ENCODE peak calls at places on chromosome 2, in six cellular contexts. A, D, H, Z, L and F are unnamed samples.

GRCh38 chr2:206396216-206396615 is 47.1 kb upstream of the ADAM23 start:
- DNase-seq in A (no peak), D (no peak), H (no peak), Z (no peak), L (no peak), F (no peak)

GRCh38 chr2:77513191-77513590 is 9.0 kb downstream of the LRRTM4 start:
- DNase-seq in A (no peak), D (no peak), H (no peak), Z (no peak), L (no peak), F (no peak)

GRCh38 chr2:200305797-200306718 is at the start of gene SPATS2L:
- DNase-seq in A (peak; percentile 52), D (peak; percentile 83), H (peak; percentile 93), Z (peak; percentile 58), L (peak; percentile 69), F (peak; percentile 89)

GRCh38 chr2:62604336-62604735 is 98.3 kb upstream of the TMEM17 start:
- DNase-seq in A (no peak), D (no peak), H (no peak), Z (no peak), L (no peak), F (no peak)

GRCh38 chr2:162149940-162150339 is 2.1 kb downstream of the GCG start:
- DNase-seq in A (no peak), D (no peak), H (no peak), Z (no peak), L (no peak), F (no peak)

GRCh38 chr2:39719317-39719716 is 53.6 kb downstream of the TMEM178A start:
- DNase-seq in A (peak; percentile 84), D (peak; percentile 60), H (no peak), Z (no peak), L (no peak), F (no peak)

GRCh38 chr2:162587653-162588052 is 243.7 kb downstream of the GCA start:
- DNase-seq in A (no peak), D (no peak), H (no peak), Z (no peak), L (no peak), F (no peak)

GRCh38 chr2:211724933-211725332 is 813.7 kb downstream of the ERBB4 start:
- DNase-seq in A (no peak), D (no peak), H (no peak), Z (no peak), L (no peak), F (no peak)

GRCh38 chr2:47058061-47058931 is 96.8 kb downstream of the STPG4 start:
- DNase-seq in A (no peak), D (no peak), H (peak; percentile 92), Z (no peak), L (no peak), F (no peak)

GRCh38 chr2:14451312-14451711 is 181.2 kb upstream of the LRATD1 start:
- DNase-seq in A (no peak), D (no peak), H (no peak), Z (no peak), L (no peak), F (no peak)

GRCh38 chr2:120793682-120794403 is 58.2 kb downstream of the GLI2 start:
- DNase-seq in A (no peak), D (no peak), H (no peak), Z (no peak), L (no peak), F (no peak)

GRCh38 chr2:199261221-199261620 is 196.5 kb downstream of the SATB2 start:
- DNase-seq in A (peak; percentile 39), D (no peak), H (no peak), Z (no peak), L (no peak), F (no peak)

GRCh38 chr2:228039752-228040534 is 141.5 kb downstream of the SPHKAP start:
- DNase-seq in A (no peak), D (no peak), H (no peak), Z (no peak), L (no peak), F (no peak)

GRCh38 chr2:178874529-178875240 is 67.5 kb upstream of the TTN start:
- DNase-seq in A (no peak), D (no peak), H (no peak), Z (no peak), L (no peak), F (no peak)

GRCh38 chr2:239144713-239144999 is 256.2 kb downstream of the HDAC4 start:
- DNase-seq in A (no peak), D (no peak), H (no peak), Z (no peak), L (no peak), F (no peak)

GRCh38 chr2:121707920-121708361 is 28.7 kb downstream of the NIFK start:
- DNase-seq in A (no peak), D (no peak), H (no peak), Z (no peak), L (no peak), F (no peak)

GRCh38 chr2:36700311-36700710 is 3.8 kb downstream of the VIT start:
- DNase-seq in A (no peak), D (no peak), H (no peak), Z (no peak), L (no peak), F (no peak)
- TF ChIP-seq POLR2A in A (no peak), D (no peak), H (no peak), Z (no peak), L (no peak), F (no peak)

DNA sequence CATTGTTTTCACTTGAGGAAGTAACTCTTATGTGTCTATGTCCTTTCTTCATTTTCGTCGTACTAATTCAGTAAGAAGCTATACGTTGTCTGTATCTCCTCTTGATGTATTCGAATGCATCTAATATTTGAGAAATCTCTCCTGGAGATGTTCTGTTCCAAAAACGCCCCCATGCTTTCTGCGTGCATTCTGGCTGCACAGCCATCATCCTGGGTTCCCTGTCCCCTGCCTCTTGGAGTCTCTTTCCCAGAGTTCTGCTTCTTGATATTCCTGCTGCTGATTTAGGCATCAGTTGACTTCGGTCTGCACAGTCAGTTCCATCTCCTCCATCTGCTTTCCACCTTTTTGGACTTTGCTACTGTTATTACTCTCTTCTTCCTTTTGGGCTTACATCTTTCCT is 13.5 kb downstream of the PNO1 start:
- DNase-seq in A (no peak), D (no peak), H (no peak), Z (no peak), L (no peak), F (no peak)
- TF ChIP-seq POLR2AphosphoS5 in A (no peak), D (no peak), H (no peak), Z (no peak), L (no peak), F (no peak)

DNA sequence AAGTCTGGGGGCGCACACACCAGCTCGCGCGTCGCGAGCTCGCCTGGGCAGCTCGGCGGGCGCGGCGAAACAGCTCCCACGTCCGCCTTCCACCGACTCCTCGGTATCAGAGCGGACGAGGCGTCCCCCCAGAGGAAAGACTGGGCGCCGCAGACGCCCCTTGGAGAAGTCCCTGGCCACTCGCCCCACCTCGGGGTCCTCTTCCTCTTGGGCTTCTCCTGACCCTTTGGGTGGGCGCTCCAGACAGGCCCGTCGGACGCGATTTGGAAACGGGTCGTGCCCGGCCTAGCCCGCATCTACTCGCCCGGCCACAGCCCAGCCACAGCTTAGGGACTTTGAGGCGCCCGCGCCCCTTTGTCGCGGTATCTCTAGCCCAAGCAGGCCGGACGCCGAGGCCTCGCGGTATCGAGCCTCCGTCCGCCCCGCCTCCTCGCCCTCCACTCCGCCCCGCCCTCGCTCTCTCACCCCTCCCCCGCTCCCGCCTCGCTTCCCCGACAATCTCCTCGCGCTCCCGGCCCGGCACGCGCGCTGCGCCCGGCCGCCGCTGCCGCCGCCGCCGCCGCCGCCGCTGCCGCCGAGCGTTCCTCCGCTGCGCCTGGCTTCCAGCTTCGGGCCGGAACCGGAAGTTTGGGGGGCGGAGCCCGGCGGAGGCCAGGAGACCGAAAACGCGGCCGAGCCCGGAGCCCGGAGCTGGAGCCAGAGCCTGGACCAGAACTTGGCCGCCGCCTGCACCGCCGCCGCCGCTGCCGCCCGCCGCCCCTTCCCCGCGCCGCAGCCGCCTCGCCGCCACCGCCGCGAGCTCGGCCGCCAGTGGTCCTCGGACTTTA is 752 bp upstream of the ACVR2A start:
- DNase-seq in A (peak; percentile 83), D (peak; percentile 90), H (peak; percentile 96), Z (peak; percentile 85), L (peak; percentile 92), F (peak; percentile 97)
- TF ChIP-seq POLR2A in A (no peak), D (peak; percentile 29), H (no peak), Z (no peak), L (peak; percentile 89), F (peak; percentile 26)

GRCh38 chr2:44364604-44365003 is 2.9 kb downstream of the CAMKMT start:
- DNase-seq in A (no peak), D (no peak), H (no peak), Z (no peak), L (no peak), F (no peak)
- TF ChIP-seq POLR2AphosphoS5 in A (no peak), D (no peak), H (no peak), Z (no peak), L (no peak), F (no peak)

GRCh38 chr2:27049422-27050280 is 1.8 kb upstream of the AGBL5 start:
- DNase-seq in A (no peak), D (peak; percentile 10), H (peak; percentile 78), Z (peak; percentile 74), L (no peak), F (peak; percentile 91)
- TF ChIP-seq POLR2A in A (no peak), D (no peak), H (no peak), Z (no peak), L (no peak), F (no peak)

DNA sequence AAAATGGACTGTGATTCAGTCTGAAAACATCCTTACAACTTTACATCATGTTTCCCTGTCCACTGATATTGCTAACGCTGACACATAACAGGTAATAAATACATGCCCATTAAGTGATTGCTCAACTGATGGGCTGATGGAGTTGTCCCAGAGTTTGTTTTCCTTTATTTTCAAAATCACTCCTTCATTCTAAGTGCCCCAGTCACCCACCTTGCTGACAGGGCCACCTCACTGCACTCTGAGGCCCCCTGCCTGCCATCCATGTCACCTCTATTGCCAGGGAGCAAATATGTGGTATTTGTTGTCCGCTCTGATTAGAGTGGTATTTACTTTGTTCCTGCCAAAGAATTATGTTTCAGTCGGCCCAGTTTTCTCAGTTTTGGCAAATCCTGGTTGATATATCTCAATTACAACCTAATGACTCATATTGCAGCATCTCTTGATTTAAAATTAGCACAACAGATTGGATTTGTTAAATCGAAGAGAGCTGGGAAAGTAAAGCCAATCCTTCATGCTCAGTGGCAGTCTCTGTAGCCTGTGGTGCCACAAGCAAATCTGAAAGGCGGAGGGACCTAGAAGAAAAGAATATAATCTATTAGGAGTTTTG is 105.1 kb downstream of the RDH14 start:
- DNase-seq in A (no peak), D (no peak), H (no peak), Z (no peak), L (peak; percentile 50), F (no peak)
- TF ChIP-seq POLR2AphosphoS5 in A (no peak), D (no peak), H (peak; percentile 14), Z (no peak), L (no peak), F (no peak)